ENCODE peak calls at places on chromosomes 4 and X, in five cellular contexts. O is H1, L is HepG2, A is SK-N-SH, G is HCT116. U is an unnamed sample.

GRCh38 chr4:184448828-184449227 is 25.5 kb downstream of the IRF2 start:
- DNase-seq in O (no peak), A (no peak), G (no peak), L (no peak), U (no peak)

GRCh38 chr4:83552085-83552484 is 16.2 kb downstream of the GPAT3 start:
- DNase-seq in O (no peak), G (no peak), L (peak; percentile 42), A (no peak), U (no peak)

GRCh38 chr4:105399535-105400161 is 74.2 kb downstream of the PPA2 start:
- DNase-seq in O (no peak), A (no peak), G (peak; percentile 26), L (no peak), U (no peak)

GRCh38 chrX:10922841-10923240 is 188.3 kb upstream of the HCCS start:
- DNase-seq in G (no peak), O (no peak), L (no peak), A (no peak), U (no peak)

GRCh38 chr4:119242417-119242816 is 29.9 kb downstream of the USP53 start:
- DNase-seq in A (no peak), G (no peak), L (no peak), O (no peak), U (no peak)

GRCh38 chr4:73222466-73223257 is 35.9 kb downstream of the ANKRD17 start:
- DNase-seq in L (peak; percentile 75), A (peak; percentile 73), G (peak; percentile 83), O (no peak), U (peak; percentile 33)

GRCh38 chrX:44596277-44596676 is 53.6 kb upstream of the FUNDC1 start:
- DNase-seq in A (no peak), O (no peak), L (no peak), G (no peak), U (no peak)

GRCh38 chr4:125317526-125317880 is 2.7 kb downstream of the FAT4 start:
- DNase-seq in G (no peak), L (no peak), O (no peak), A (peak; percentile 57), U (no peak)

GRCh38 chr4:133148690-133149363 is at the start of gene PCDH10:
- DNase-seq in G (no peak), L (peak; percentile 1), O (peak; percentile 88), A (peak; percentile 95), U (no peak)

GRCh38 chr4:29085748-29086147 is 1634.4 kb upstream of the PCDH7 start:
- DNase-seq in L (no peak), G (no peak), O (no peak), A (no peak), U (no peak)

GRCh38 chrX:102712967-102713677 is 874 bp downstream of the GPRASP2 start:
- DNase-seq in O (no peak), L (no peak), A (peak; percentile 47), G (no peak), U (peak; percentile 66)

GRCh38 chr4:17662694-17663093 is 48.3 kb downstream of the MED28 start:
- DNase-seq in L (no peak), G (no peak), A (no peak), O (no peak), U (no peak)

GRCh38 chr4:11130195-11130975 is 298.3 kb downstream of the HS3ST1 start:
- DNase-seq in O (no peak), A (no peak), L (no peak), G (no peak), U (no peak)

GRCh38 chr4:60019946-60020345 is 1180.2 kb upstream of the ADGRL3 start:
- DNase-seq in O (no peak), G (no peak), A (no peak), L (no peak), U (no peak)

GRCh38 chrX:70613295-70613694 is 168.7 kb downstream of the DLG3 start:
- DNase-seq in G (no peak), O (no peak), L (no peak), A (no peak), U (no peak)

GRCh38 chr4:142883433-142883832 is 37.3 kb upstream of the INPP4B start:
- DNase-seq in G (peak; percentile 12), A (no peak), L (no peak), O (no peak), U (peak; percentile 20)

GRCh38 chrX:49644991-49645637 is 46.3 kb downstream of the GAGE1 start:
- DNase-seq in O (no peak), A (no peak), G (no peak), L (no peak), U (no peak)

GRCh38 chr4:156607198-156607498 is 364.5 kb downstream of the PDGFC start:
- DNase-seq in O (no peak), A (no peak), G (no peak), L (no peak), U (no peak)

GRCh38 chr4:39664828-39665731 is 26.4 kb upstream of the SMIM14 start:
- DNase-seq in O (no peak), A (no peak), G (no peak), L (peak; percentile 89), U (no peak)

GRCh38 chr4:119656986-119657635 is 28.5 kb upstream of the PDE5A start:
- DNase-seq in L (no peak), A (no peak), O (no peak), G (peak; percentile 13), U (no peak)

GRCh38 chrX:147875866-147876596 is 35.7 kb upstream of the FMR1 start:
- DNase-seq in A (no peak), O (no peak), G (no peak), L (peak; percentile 85), U (no peak)

GRCh38 chr4:143307536-143307935 is 29.1 kb upstream of the GAB1 start:
- DNase-seq in A (no peak), L (no peak), O (no peak), G (no peak), U (no peak)

GRCh38 chrX:153873282-153874090 is 12.5 kb downstream of the L1CAM start:
- DNase-seq in O (no peak), L (no peak), G (no peak), A (peak; percentile 90), U (no peak)

GRCh38 chr4:169008478-169008877 is 1.6 kb downstream of the CBR4 start:
- DNase-seq in A (no peak), L (no peak), O (no peak), G (no peak), U (no peak)

GRCh38 chr4:33714971-33715370 is 2529.3 kb downstream of the ARAP2 start:
- DNase-seq in A (no peak), O (no peak), L (no peak), G (no peak), U (no peak)

GRCh38 chr4:8909548-8909947 is 37.9 kb upstream of the HMX1 start:
- DNase-seq in A (peak; percentile 22), O (no peak), G (no peak), L (no peak), U (no peak)

GRCh38 chr4:38562751-38563198 is 101.2 kb upstream of the KLF3 start:
- DNase-seq in O (no peak), G (no peak), L (peak; percentile 18), A (peak; percentile 29), U (no peak)

GRCh38 chrX:16870861-16871584 is 861 bp upstream of the RBBP7 start:
- DNase-seq in A (peak; percentile 29), L (no peak), O (no peak), G (no peak), U (no peak)

GRCh38 chr4:153205028-153205648 is 895 bp downstream of the TRIM2 start:
- DNase-seq in L (peak; percentile 45), A (no peak), G (no peak), O (no peak), U (peak; percentile 47)

GRCh38 chrX:16005899-16006298 is 117.5 kb upstream of the GRPR start:
- DNase-seq in A (no peak), G (no peak), O (no peak), L (no peak), U (no peak)

GRCh38 chr4:3059090-3059428 is 15.3 kb downstream of the HTT-AS start:
- DNase-seq in O (no peak), G (no peak), L (no peak), A (no peak), U (no peak)

GRCh38 chr4:174256277-174256713 is 27.2 kb downstream of the FBXO8 start:
- DNase-seq in O (no peak), G (no peak), A (no peak), L (no peak), U (no peak)

GRCh38 chr4:53780736-53781400 is 189.6 kb upstream of the LNX1 start:
- DNase-seq in A (no peak), L (no peak), G (no peak), O (no peak), U (no peak)

GRCh38 chr4:53784112-53784511 is 192.8 kb upstream of the LNX1 start:
- DNase-seq in O (no peak), G (no peak), A (no peak), L (no peak), U (no peak)

GRCh38 chr4:53782468-53782865 is 191.2 kb upstream of the LNX1 start:
- DNase-seq in L (no peak), A (no peak), G (no peak), O (no peak), U (peak; percentile 7)

GRCh38 chr4:53783208-53783859 is 192.0 kb upstream of the LNX1 start:
- DNase-seq in A (no peak), O (no peak), G (no peak), L (no peak), U (no peak)

DNA sequence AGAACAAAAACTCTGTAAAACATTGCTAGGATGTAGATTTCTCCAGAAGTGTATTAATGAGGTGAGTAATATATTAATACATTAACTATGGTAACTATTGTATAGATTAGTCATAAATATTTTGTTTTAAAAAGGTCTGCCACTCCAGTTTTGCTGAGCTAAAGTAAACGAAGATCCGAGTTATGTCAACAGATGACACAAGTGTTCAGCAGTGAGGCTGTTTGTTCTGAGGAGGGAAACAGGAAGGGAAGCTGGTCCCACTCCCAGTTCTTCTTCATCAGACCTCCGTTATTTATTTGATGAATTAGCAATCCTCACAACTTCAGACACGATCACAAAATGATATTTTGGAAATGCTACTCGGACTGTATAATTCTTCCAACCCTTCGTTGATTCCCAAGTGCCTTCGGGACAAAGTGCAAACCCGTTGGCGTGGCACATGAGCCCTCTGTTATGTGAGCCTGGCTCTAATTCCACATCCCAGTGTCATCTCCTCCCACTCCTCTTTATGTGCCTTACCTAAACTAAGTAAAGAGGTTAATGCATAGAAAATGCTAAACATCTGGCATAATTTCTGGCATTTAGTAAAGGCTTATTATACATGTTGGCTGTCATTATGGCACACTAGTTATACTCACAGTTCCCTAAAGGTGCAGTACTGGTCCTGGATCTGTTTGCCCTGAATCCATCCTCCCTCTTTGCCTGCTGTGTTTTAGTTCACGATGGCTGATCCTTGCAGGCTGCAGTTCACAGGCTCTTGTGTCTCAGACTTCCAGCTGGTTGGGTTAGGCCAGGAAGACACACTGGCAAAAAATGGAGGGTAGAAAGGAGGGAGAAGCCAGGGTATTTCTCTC is 190.6 kb upstream of the LNX1 start:
- DNase-seq in G (no peak), A (no peak), L (peak; percentile 66), O (no peak), U (no peak)
- TF ChIP-seq JUND in G (no peak), A (no peak), L (no peak), O (no peak), U (no peak)

GRCh38 chr4:127047930-127048329 is 584.8 kb upstream of the INTU start:
- DNase-seq in O (no peak), L (no peak), G (no peak), A (no peak), U (no peak)
- TF ChIP-seq JUND in O (no peak), L (no peak), G (no peak), A (no peak), U (no peak)

GRCh38 chrX:19883878-19884277 is 3.5 kb downstream of the SH3KBP1 start:
- DNase-seq in L (no peak), G (peak; percentile 43), O (no peak), A (no peak), U (no peak)
- TF ChIP-seq JUND in L (no peak), G (no peak), O (no peak), A (no peak), U (no peak)

GRCh38 chrX:151984328-151984727 is 9.9 kb upstream of the GABRE start:
- DNase-seq in A (no peak), L (peak; percentile 50), O (no peak), G (no peak), U (no peak)
- TF ChIP-seq JUND in A (peak; percentile 68), L (no peak), O (no peak), G (peak; percentile 44), U (no peak)

U was measured in T47D.